ENCODE peak calls at places on chromosomes 2 and 18, in nine cellular contexts. O is effector CD4-positive, alpha-beta T cell; S is naive thymus-derived CD8-positive, alpha-beta T cell; E is activated gamma-delta T cell treated with anti-CD3 and anti-CD28 coated beads, Interleukin-2, amount 50 U/mL, for 16 hours; H is GM19239; A is H54; I is activated CD8-positive, alpha-beta memory T cell treated with anti-CD3 and anti-CD28 coated beads for 24 hours; Y is transverse colon; Q is activated CD4-positive, alpha-beta T cell treated with anti-CD3 and anti-CD28 coated beads, Interleukin-2, amount 10 ng/mL, durations not matched to agents 7 days and 5 days. X is an unnamed sample.
A peak's percentile ranks its signal among the peaks of the same experiment; 100 is the strongest.

GRCh38 chr2:70011335-70011734 is 49.9 kb upstream of the ASPRV1 start:
- DNase-seq in O (no peak), A (no peak), E (no peak), H (no peak), Y (no peak), S (no peak), I (no peak), Q (no peak), X (no peak)

GRCh38 chr18:37084912-37085311 is 256.0 kb downstream of the KIAA1328 start:
- DNase-seq in H (no peak), A (no peak), Q (no peak), E (no peak), I (no peak), Y (no peak), O (no peak), S (no peak), X (no peak)

GRCh38 chr2:178478102-178478441 is 328 bp downstream of the FKBP7 start:
- DNase-seq in O (no peak), Y (peak; percentile 20), E (no peak), H (no peak), Q (no peak), I (no peak), S (no peak), A (no peak), X (no peak)

GRCh38 chr18:47737198-47737830 is 193.1 kb downstream of the SMAD2 start:
- DNase-seq in A (no peak), I (peak; percentile 11), Q (no peak), S (no peak), O (no peak), Y (no peak), E (no peak), H (no peak), X (no peak)

GRCh38 chr2:13193075-13193474 is 476.3 kb downstream of the TRIB2 start:
- DNase-seq in S (no peak), I (no peak), O (no peak), E (no peak), A (no peak), Y (no peak), Q (no peak), H (no peak), X (no peak)

GRCh38 chr2:241933175-241933911 is 63.8 kb downstream of the RTP5 start:
- DNase-seq in H (no peak), Q (peak; percentile 20), E (no peak), Y (peak; percentile 42), I (no peak), S (no peak), O (no peak), A (no peak), X (peak; percentile 18)

GRCh38 chr2:197113221-197113831 is 186.8 kb upstream of the PGAP1 start:
- DNase-seq in Y (no peak), A (no peak), I (no peak), E (no peak), S (peak; percentile 51), O (no peak), Q (no peak), H (peak; percentile 28), X (peak; percentile 55)

GRCh38 chr2:153986488-153987229 is 114.9 kb downstream of the GALNT13 start:
- DNase-seq in Y (no peak), Q (no peak), S (no peak), E (no peak), H (no peak), I (no peak), A (no peak), O (no peak), X (no peak)

GRCh38 chr2:101710690-101711318 is 13.3 kb downstream of the MAP4K4 start:
- DNase-seq in S (no peak), O (no peak), Q (no peak), E (no peak), A (no peak), H (no peak), Y (no peak), I (no peak), X (no peak)

GRCh38 chr2:74087696-74088095 is 60.0 kb downstream of the BOLA3 start:
- DNase-seq in Q (no peak), H (no peak), I (no peak), A (no peak), Y (no peak), S (no peak), E (no peak), O (no peak), X (no peak)

GRCh38 chr2:209823484-209823883 is 51.9 kb downstream of the UNC80 start:
- DNase-seq in Y (no peak), A (no peak), H (no peak), O (no peak), E (no peak), Q (no peak), I (no peak), S (no peak), X (no peak)

GRCh38 chr2:233915133-233915532 is 2.0 kb upstream of the TRPM8 start:
- DNase-seq in Q (no peak), Y (no peak), I (no peak), E (no peak), O (no peak), H (no peak), A (no peak), S (no peak), X (no peak)

GRCh38 chr2:181440336-181440735 is 16.9 kb upstream of the ITGA4 start:
- DNase-seq in Y (no peak), I (no peak), O (no peak), A (no peak), E (no peak), Q (no peak), S (no peak), H (no peak), X (no peak)

GRCh38 chr18:31633416-31634330 is 42.0 kb downstream of the TTR start:
- DNase-seq in I (no peak), E (no peak), Q (no peak), H (no peak), S (no peak), Y (no peak), O (no peak), A (no peak), X (no peak)

GRCh38 chr2:18626256-18626668 is 36.9 kb upstream of the NT5C1B start:
- DNase-seq in Y (no peak), Q (no peak), H (no peak), A (no peak), E (no peak), S (no peak), I (no peak), O (no peak), X (no peak)

GRCh38 chr2:176536739-176537138 is 267.5 kb downstream of the MTX2 start:
- DNase-seq in Y (no peak), S (no peak), O (no peak), I (no peak), H (no peak), Q (no peak), E (no peak), A (no peak), X (no peak)

GRCh38 chr2:66432801-66433694 is 1.9 kb upstream of the MEIS1 start:
- DNase-seq in O (no peak), Q (no peak), A (peak; percentile 92), S (no peak), E (no peak), I (no peak), Y (peak; percentile 70), H (no peak), X (no peak)

GRCh38 chr2:235611337-235611736 is 117.5 kb downstream of the AGAP1 start:
- DNase-seq in I (no peak), A (no peak), Q (no peak), O (no peak), H (no peak), S (no peak), E (no peak), Y (no peak), X (no peak)

GRCh38 chr2:215186021-215186420 is 47.6 kb upstream of the ABCA12 start:
- DNase-seq in I (no peak), S (no peak), Q (no peak), Y (no peak), A (no peak), O (no peak), E (no peak), H (no peak), X (no peak)

GRCh38 chr18:26286008-26286407 is 59.8 kb downstream of the TAF4B start:
- DNase-seq in O (no peak), A (no peak), H (no peak), E (no peak), I (no peak), Y (no peak), Q (no peak), S (no peak), X (no peak)

GRCh38 chr2:38709515-38710194 is 41.5 kb downstream of the SRSF7 start:
- DNase-seq in E (peak; percentile 10), H (no peak), I (peak; percentile 63), A (no peak), Y (no peak), O (peak; percentile 20), Q (peak; percentile 64), S (peak; percentile 73), X (no peak)

GRCh38 chr2:104447831-104448434 is 406.0 kb upstream of the POU3F3 start:
- DNase-seq in O (no peak), E (no peak), A (no peak), Q (no peak), H (no peak), S (peak; percentile 11), I (no peak), Y (no peak), X (no peak)

GRCh38 chr2:210445116-210445707 is 31.3 kb downstream of the LANCL1 start:
- DNase-seq in A (no peak), S (peak; percentile 12), I (no peak), O (no peak), Y (no peak), E (no peak), Q (no peak), H (no peak), X (no peak)

GRCh38 chr2:191539068-191539467 is 138.9 kb upstream of the NABP1 start:
- DNase-seq in A (no peak), I (no peak), S (peak; percentile 22), Q (peak; percentile 52), H (no peak), Y (no peak), O (no peak), E (no peak), X (no peak)

GRCh38 chr2:112165296-112165695 is 27.1 kb downstream of the FBLN7 start:
- DNase-seq in O (no peak), E (no peak), H (no peak), Y (no peak), Q (no peak), I (peak; percentile 35), S (no peak), A (no peak), X (no peak)

X was measured in B cell.